ENCODE peak calls at places on chromosomes 1 and 21, in ten cellular contexts. H is activated naive CD8-positive, alpha-beta T cell treated with anti-CD3 and anti-CD28 coated beads, Interleukin-2, amount 50 U/mL, for 24 hours; J is AG10803; T is fibroblast of mammary gland; R is GM10248; E is T-helper 2 cell; L is heart left ventricle; C is endothelial cell; D is NB4; A is GM04504. F is an unnamed sample.

GRCh38 chr1:234601217-234602017 is 8.6 kb downstream of the IRF2BP2 start:
- DNase-seq in T (peak; percentile 77), J (peak; percentile 55), E (no peak), C (no peak), H (no peak), L (no peak), R (no peak), A (no peak), D (peak; percentile 89), F (no peak)

GRCh38 chr1:32759997-32760623 is 57.0 kb downstream of the YARS1 start:
- DNase-seq in A (no peak), T (no peak), R (no peak), J (peak; percentile 22), L (no peak), D (no peak), C (no peak), E (no peak), H (no peak), F (peak; percentile 95)

GRCh38 chr21:25563399-25564116 is 43.7 kb downstream of the MRPL39 start:
- DNase-seq in E (no peak), L (no peak), D (peak; percentile 82), A (no peak), R (no peak), J (peak; percentile 8), T (no peak), C (no peak), H (peak; percentile 49), F (no peak)

GRCh38 chr1:104706631-104707147 is 957.0 kb downstream of the AMY1C start:
- DNase-seq in J (peak; percentile 41), L (no peak), T (no peak), A (peak; percentile 3), E (no peak), R (no peak), H (no peak), C (no peak), D (peak; percentile 33), F (no peak)

GRCh38 chr1:222995230-222995580 is 147.8 kb downstream of the TLR5 start:
- DNase-seq in R (no peak), L (no peak), D (no peak), J (peak; percentile 23), E (no peak), H (no peak), A (no peak), C (no peak), T (no peak), F (no peak)

GRCh38 chr1:234911787-234912186 is 216.8 kb downstream of the TOMM20 start:
- DNase-seq in A (no peak), R (no peak), C (peak; percentile 33), T (no peak), L (peak; percentile 60), E (no peak), J (no peak), H (peak; percentile 28), D (no peak), F (no peak)

GRCh38 chr1:52288286-52288685 is 77.7 kb downstream of the CC2D1B start:
- DNase-seq in R (no peak), E (no peak), H (no peak), J (peak; percentile 44), A (no peak), L (no peak), T (peak; percentile 80), D (peak; percentile 38), C (no peak), F (no peak)

GRCh38 chr1:61274979-61275378 is 192.6 kb downstream of the NFIA start:
- DNase-seq in L (no peak), R (no peak), D (no peak), E (no peak), J (no peak), C (no peak), H (no peak), A (no peak), T (no peak), F (no peak)

GRCh38 chr1:10082785-10083479 is 50.2 kb downstream of the UBE4B start:
- DNase-seq in C (no peak), J (peak; percentile 81), E (no peak), R (no peak), T (peak; percentile 33), D (no peak), L (no peak), H (no peak), A (peak; percentile 45), F (no peak)

GRCh38 chr21:43712268-43712942 is 6.5 kb upstream of the PDXK start:
- DNase-seq in L (no peak), E (no peak), T (no peak), C (no peak), H (no peak), R (no peak), A (no peak), J (peak; percentile 73), D (no peak), F (no peak)

GRCh38 chr1:110155878-110156522 is 5.7 kb downstream of the SLC6A17 start:
- DNase-seq in J (peak; percentile 55), T (peak; percentile 50), C (peak; percentile 84), H (peak; percentile 65), A (peak; percentile 27), R (peak; percentile 66), D (peak; percentile 65), L (peak; percentile 43), E (peak; percentile 13), F (peak; percentile 84)

GRCh38 chr1:59445040-59445439 is 148.1 kb downstream of the FGGY start:
- DNase-seq in C (no peak), J (peak; percentile 69), D (no peak), L (no peak), R (no peak), H (no peak), A (no peak), T (peak; percentile 51), E (no peak), F (no peak)

GRCh38 chr1:205950280-205950679 is 7.0 kb upstream of the SLC26A9 start:
- DNase-seq in R (no peak), L (no peak), T (peak; percentile 71), A (peak; percentile 73), C (no peak), H (no peak), J (peak; percentile 96), E (no peak), D (no peak), F (no peak)

GRCh38 chr1:15696956-15697521 is 12.9 kb downstream of the PLEKHM2 start:
- DNase-seq in J (no peak), D (peak; percentile 91), T (no peak), A (no peak), R (peak; percentile 87), H (peak; percentile 28), C (no peak), E (no peak), L (no peak), F (no peak)

GRCh38 chr21:16572032-16572431 is 842.2 kb downstream of the USP25 start:
- DNase-seq in T (peak; percentile 72), L (no peak), R (no peak), H (no peak), D (no peak), E (no peak), C (no peak), A (no peak), J (peak; percentile 7), F (no peak)

GRCh38 chr1:234125283-234125682 is 220.8 kb downstream of the SLC35F3 start:
- DNase-seq in A (no peak), L (no peak), E (peak; percentile 23), C (peak; percentile 82), D (peak; percentile 59), T (no peak), H (peak; percentile 62), J (peak; percentile 21), R (peak; percentile 32), F (peak; percentile 90)

GRCh38 chr1:3906672-3907020 is 6.6 kb upstream of the C1orf174 start:
- DNase-seq in E (no peak), L (no peak), R (no peak), T (no peak), D (no peak), C (no peak), H (no peak), A (no peak), J (no peak), F (no peak)

GRCh38 chr1:211328084-211328694 is 1.6 kb downstream of the TRAF5 start:
- DNase-seq in C (no peak), H (no peak), E (no peak), D (no peak), J (no peak), R (no peak), L (no peak), A (no peak), T (no peak), F (no peak)

GRCh38 chr1:107139833-107140702 is 771 bp upstream of the NTNG1 start:
- DNase-seq in E (no peak), C (peak; percentile 55), T (peak; percentile 41), R (peak; percentile 41), D (peak; percentile 6), H (peak; percentile 17), A (peak; percentile 36), L (no peak), J (peak; percentile 71), F (peak; percentile 74)

GRCh38 chr1:14614326-14614725 is 15.8 kb downstream of the KAZN start:
- DNase-seq in J (no peak), L (no peak), D (no peak), C (no peak), A (no peak), H (no peak), E (no peak), T (no peak), R (no peak), F (no peak)

GRCh38 chr1:51833700-51834099 is 44.8 kb downstream of the NRDC start:
- DNase-seq in R (no peak), A (no peak), L (no peak), T (peak; percentile 38), H (no peak), E (no peak), D (no peak), J (no peak), C (no peak), F (no peak)

GRCh38 chr1:10761503-10762152 is 34.8 kb downstream of the CASZ1 start:
- DNase-seq in E (no peak), J (peak; percentile 2), L (no peak), R (no peak), A (no peak), T (no peak), H (no peak), C (peak; percentile 28), D (no peak), F (no peak)

F was measured in WTC11.